ENCODE peak calls at places on chromosomes 13 and 19, in five cellular contexts. G is ascending aorta, V is endothelial cell of umbilical vein, N is psoas muscle, I is IMR-90. Y is an unnamed sample. For H3K4me1, the result is how much of the 10 kb centered on the place peaks cover.

GRCh38 chr19:35040826-35041547 is 534 bp upstream of the HPN start:
- DNase-seq in G (peak), I (no peak), N (peak), V (peak), Y (peak)

GRCh38 chr13:49329831-49330545 is 82.3 kb downstream of the CDADC1 start:
- DNase-seq in N (no peak), V (no peak), G (no peak), I (no peak), Y (no peak)

GRCh38 chr19:46761418-46761831 is 15.2 kb upstream of the STRN4 start:
- DNase-seq in G (no peak), N (no peak), I (peak), V (no peak), Y (no peak)

GRCh38 chr19:48661746-48662145 is 11.1 kb downstream of the NTN5 start:
- DNase-seq in I (no peak), V (no peak), N (no peak), G (no peak), Y (no peak)

GRCh38 chr13:30037306-30037705 is 186.9 kb upstream of the UBL3 start:
- DNase-seq in G (no peak), N (no peak), I (no peak), V (no peak), Y (no peak)

GRCh38 chr19:28519950-28520861 is 692.7 kb downstream of the UQCRFS1 start:
- DNase-seq in I (no peak), V (no peak), G (no peak), N (peak), Y (no peak)

GRCh38 chr19:19997656-19998268 is 41.5 kb downstream of the ZNF682 start:
- DNase-seq in I (no peak), V (no peak), G (no peak), N (peak), Y (peak)

GRCh38 chr13:106490887-106491321 is 44.6 kb downstream of the EFNB2 start:
- DNase-seq in V (peak), N (no peak), G (no peak), I (no peak), Y (no peak)

GRCh38 chr19:4732680-4733114 is 9.1 kb upstream of the DPP9 start:
- DNase-seq in N (no peak), V (peak), G (no peak), I (peak), Y (peak)

GRCh38 chr13:34137200-34137599 is 319.3 kb downstream of the RFC3 start:
- DNase-seq in G (no peak), V (no peak), N (no peak), I (no peak), Y (no peak)

GRCh38 chr13:48158290-48158689 is 63.4 kb upstream of the MED4 start:
- DNase-seq in G (no peak), N (no peak), I (no peak), V (no peak), Y (no peak)

GRCh38 chr19:43479961-43480561 is 14.7 kb upstream of the LYPD3 start:
- DNase-seq in V (no peak), N (no peak), G (no peak), I (no peak), Y (no peak)

GRCh38 chr19:17289489-17289888 is 7.8 kb downstream of the ANKLE1 start:
- DNase-seq in N (peak), V (peak), G (no peak), I (peak), Y (peak)

GRCh38 chr13:21934309-21934708 is 263.4 kb downstream of the FGF9 start:
- DNase-seq in G (no peak), I (no peak), V (no peak), N (no peak), Y (no peak)

GRCh38 chr19:12703056-12703455 is 6.6 kb upstream of the FBXW9 start:
- DNase-seq in G (no peak), V (peak), N (no peak), I (peak), Y (no peak)

GRCh38 chr13:79227418-79227817 is 178.6 kb downstream of the RBM26 start:
- DNase-seq in G (no peak), N (no peak), V (no peak), I (no peak), Y (no peak)

GRCh38 chr13:30572859-30573275 is 44.9 kb upstream of the USPL1 start:
- DNase-seq in N (no peak), G (no peak), V (peak), I (peak), Y (no peak)

GRCh38 chr19:45404557-45405434 is at the start of gene PPP1R13L:
- DNase-seq in N (peak), G (peak), V (peak), I (peak), Y (peak)

GRCh38 chr13:84137292-84137691 is 255.0 kb upstream of the SLITRK1 start:
- DNase-seq in N (no peak), G (no peak), I (no peak), V (no peak), Y (peak)

GRCh38 chr19:28785961-28786360 is 427.0 kb downstream of the UQCRFS1 start:
- DNase-seq in I (no peak), G (no peak), N (no peak), V (no peak), Y (no peak)

GRCh38 chr13:26806891-26807290 is 46.3 kb upstream of the GPR12 start:
- DNase-seq in V (no peak), G (no peak), I (no peak), N (no peak), Y (no peak)

GRCh38 chr13:113258655-113259054 is 38.4 kb upstream of the LAMP1 start:
- DNase-seq in I (no peak), N (no peak), V (no peak), G (no peak), Y (no peak)

GRCh38 chr13:48121733-48122132 is 26.8 kb upstream of the MED4 start:
- DNase-seq in N (no peak), V (no peak), G (no peak), I (no peak), Y (no peak)

GRCh38 chr13:110306960-110307696 is at the start of the genes COL4A1 and COL4A2:
- DNase-seq in V (peak), I (peak), N (peak), G (peak), Y (no peak)

GRCh38 chr13:102870677-102871415 is 25.0 kb downstream of the ERCC5 start:
- DNase-seq in V (peak), I (peak), G (no peak), N (peak), Y (peak)

GRCh38 chr19:15109768-15110417 is 2.7 kb downstream of the SYDE1 start:
- DNase-seq in N (no peak), G (no peak), I (no peak), V (no peak), Y (no peak)

GRCh38 chr19:14837391-14837790 is 2.4 kb upstream of the OR7A5 start:
- DNase-seq in V (no peak), N (no peak), G (no peak), I (no peak), Y (no peak)

GRCh38 chr19:12555456-12555930 is 4.2 kb upstream of the ZNF564 start:
- DNase-seq in V (no peak), N (no peak), I (no peak), G (no peak), Y (no peak)

GRCh38 chr13:24141333-24141910 is 19.1 kb upstream of the SPATA13 start:
- DNase-seq in I (peak), N (no peak), G (no peak), V (no peak), Y (no peak)

GRCh38 chr19:55352746-55353145 is 1.8 kb downstream of the COX6B2 start:
- DNase-seq in N (no peak), V (no peak), I (no peak), G (no peak), Y (no peak)

DNA sequence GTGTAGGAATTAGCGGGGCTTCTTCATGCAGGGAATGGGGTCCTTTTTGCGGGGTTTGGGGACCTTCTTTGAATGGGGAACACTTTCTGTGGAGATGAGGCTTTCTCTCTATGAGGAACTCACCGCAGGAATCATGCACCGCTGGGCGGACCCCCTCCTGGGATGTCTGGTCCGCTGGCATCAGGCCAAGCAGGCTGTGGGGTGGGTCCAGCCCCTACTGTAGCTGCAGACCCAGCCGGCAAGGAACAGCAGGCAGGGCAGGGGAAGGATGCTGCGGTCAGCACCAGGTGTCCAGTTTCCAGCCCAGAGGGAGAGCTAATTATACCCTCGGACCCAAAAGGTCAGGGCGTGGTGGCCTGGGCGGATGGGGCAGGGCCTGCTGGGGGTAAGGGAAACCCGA is 1.8 kb downstream of the MYBPC2 start:
- DNase-seq in V (no peak), I (no peak), G (no peak), N (no peak), Y (peak)
- H3K4me1 ChIP-seq in V (under half), I (under half), G (under half), N (under half), Y (under half)

GRCh38 chr13:32821149-32821688 is 195.0 kb upstream of the KL start:
- DNase-seq in N (no peak), V (no peak), G (no peak), I (no peak), Y (no peak)

GRCh38 chr13:32824671-32825070 is 191.6 kb upstream of the KL start:
- DNase-seq in G (no peak), I (peak), N (no peak), V (no peak), Y (no peak)

GRCh38 chr13:32824061-32824460 is 192.2 kb upstream of the KL start:
- DNase-seq in G (no peak), N (no peak), I (no peak), V (no peak), Y (no peak)

GRCh38 chr13:32825481-32825880 is 190.7 kb upstream of the KL start:
- DNase-seq in N (no peak), V (no peak), I (no peak), G (no peak), Y (no peak)

GRCh38 chr13:32823597-32823996 is 192.6 kb upstream of the KL start:
- DNase-seq in V (no peak), I (no peak), G (no peak), N (no peak), Y (no peak)
- H3K4me1 ChIP-seq in V (under half), I (under half), G (under half), N (under half), Y (under half)

GRCh38 chr19:1655131-1655981 is 2.9 kb upstream of the TCF3 start:
- DNase-seq in N (no peak), V (no peak), G (no peak), I (no peak), Y (no peak)
- H3K4me1 ChIP-seq in N (under half), V (under half), G (under half), I (under half), Y (under half)

GRCh38 chr19:508204-509150 is 1.2 kb downstream of the TPGS1 start:
- DNase-seq in V (no peak), I (no peak), N (no peak), G (no peak), Y (no peak)
- H3K4me1 ChIP-seq in V (under half), I (under half), N (under half), G (under half), Y (under half)

GRCh38 chr13:50596776-50597203 is 246.7 kb downstream of the DLEU7 start:
- DNase-seq in V (no peak), I (no peak), N (no peak), G (no peak), Y (no peak)
- H3K4me1 ChIP-seq in V (under half), I (under half), N (under half), G (under half), Y (under half)

GRCh38 chr13:27960362-27961226 is 8.5 kb downstream of the CDX2 start:
- DNase-seq in G (no peak), V (no peak), I (no peak), N (peak), Y (peak)
- H3K4me1 ChIP-seq in G (under half), V (under half), I (under half), N (under half), Y (under half)

DNA sequence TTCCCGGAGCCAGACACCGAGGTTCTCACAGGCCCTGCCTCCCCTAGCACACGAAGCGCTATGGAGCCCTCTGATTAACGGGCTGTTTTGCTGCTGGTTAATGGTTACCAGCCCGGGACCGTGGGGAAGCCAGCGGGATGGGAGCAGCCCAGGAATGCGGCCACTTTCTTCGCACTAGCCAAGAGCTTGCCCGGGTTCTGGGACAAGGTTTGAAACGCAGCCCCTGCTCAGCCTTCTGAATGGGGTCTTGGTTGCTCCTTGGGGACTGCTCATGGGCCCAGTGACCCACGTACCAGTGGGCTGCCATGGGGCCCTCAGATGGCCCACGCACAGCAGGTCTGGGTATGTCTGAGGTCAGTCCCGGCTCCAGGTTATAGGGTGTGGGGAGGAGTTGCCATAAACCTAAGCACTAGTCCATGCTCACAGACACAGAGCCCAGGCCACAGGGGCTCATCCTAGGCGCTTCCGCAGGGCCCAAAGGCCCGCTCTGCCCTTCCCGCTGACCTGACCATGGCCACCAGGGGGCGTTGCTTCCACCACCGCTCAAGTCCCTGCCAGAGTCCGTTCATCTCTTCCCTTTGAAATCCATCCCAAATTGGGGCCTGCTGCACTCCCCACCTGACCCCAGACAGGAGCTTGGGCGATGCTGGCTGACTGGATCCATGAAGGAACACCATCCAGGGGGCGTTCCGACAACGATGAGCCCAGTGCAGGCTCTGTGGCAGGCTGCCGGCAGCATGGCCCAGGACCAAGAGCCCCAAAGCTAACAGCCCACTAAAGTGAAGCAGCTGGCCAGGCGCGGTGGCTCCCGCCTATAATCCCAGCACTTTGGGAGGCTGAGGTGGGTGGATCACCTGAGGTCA is 31.5 kb upstream of the ISYNA1 start:
- DNase-seq in I (peak), G (peak), N (peak), V (peak), Y (peak)
- H3K4me1 ChIP-seq in I (under half), G (under half), N (half or more), V (under half), Y (under half)

GRCh38 chr19:3511506-3512251 is 5.6 kb downstream of the FZR1 start:
- DNase-seq in I (no peak), V (no peak), G (no peak), N (no peak), Y (no peak)

GRCh38 chr19:3514930-3515329 is 8.8 kb downstream of the FZR1 start:
- DNase-seq in I (peak), N (no peak), G (no peak), V (no peak), Y (no peak)

GRCh38 chr19:3515891-3516422 is 9.8 kb downstream of the FZR1 start:
- DNase-seq in N (no peak), G (no peak), V (no peak), I (peak), Y (no peak)

GRCh38 chr19:3512562-3512961 is 6.5 kb downstream of the FZR1 start:
- DNase-seq in N (no peak), V (no peak), G (no peak), I (no peak), Y (no peak)

DNA sequence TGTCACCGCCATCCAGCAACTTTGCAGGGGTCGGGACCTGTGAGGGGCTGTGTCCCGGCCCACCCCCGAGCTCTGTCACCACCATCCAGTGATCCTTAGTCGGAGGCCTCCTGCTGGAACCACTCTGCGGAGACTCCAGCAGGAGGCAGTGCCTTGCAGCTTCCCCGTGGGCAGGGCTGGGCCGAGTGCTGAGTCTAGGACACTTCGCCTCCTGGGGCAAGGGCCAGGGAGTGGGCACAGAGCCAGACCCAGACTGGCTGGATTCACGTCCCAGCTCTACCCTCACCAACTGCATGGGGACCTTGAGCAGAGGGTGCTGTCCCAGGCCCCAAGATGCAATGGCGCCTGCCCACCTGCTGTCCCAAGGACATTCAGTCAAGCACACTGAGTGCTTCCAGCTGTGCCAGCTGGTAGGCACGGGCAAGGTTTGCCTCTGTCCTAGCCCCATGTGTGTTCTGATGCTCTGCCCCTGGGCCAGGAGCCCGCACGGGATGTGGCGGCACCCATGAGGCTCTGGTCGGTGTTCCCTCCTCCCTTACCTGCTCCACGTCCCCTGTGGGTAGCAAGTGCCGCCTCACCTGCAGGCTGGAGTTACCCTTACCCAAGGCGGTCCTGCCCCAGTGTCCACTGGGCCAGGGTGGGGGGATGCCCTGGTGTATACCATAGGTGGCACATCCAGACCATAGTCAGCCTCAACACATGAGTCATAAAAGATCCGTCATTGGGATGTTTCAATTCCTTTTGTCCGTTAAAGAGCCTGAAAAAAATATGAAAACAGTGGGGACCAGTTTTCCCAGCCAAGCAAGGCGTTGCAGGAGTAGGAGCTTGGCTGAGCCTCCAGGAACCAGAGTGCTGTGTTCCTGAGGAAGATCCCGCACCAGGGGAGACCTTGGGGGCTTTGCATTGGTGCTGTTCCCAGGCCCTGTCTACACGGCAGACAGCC is 7.4 kb downstream of the FZR1 start:
- DNase-seq in N (no peak), G (no peak), I (peak), V (no peak), Y (no peak)
- H3K4me1 ChIP-seq in N (under half), G (under half), I (under half), V (under half), Y (under half)

GRCh38 chr19:1862068-1862423 is 1.3 kb downstream of the KLF16 start:
- DNase-seq in N (no peak), G (no peak), V (no peak), I (no peak), Y (no peak)
- H3K4me1 ChIP-seq in N (under half), G (under half), V (under half), I (under half), Y (under half)